ENCODE peak calls at places on chromosomes 2 and 18, in six cellular contexts. M is fibroblast of the aortic adventitia, A is A549, Z is NCI-H2171 treated with DMSO at 0.1 percent for 48 hours, O is GM06990, R is NCI-H1694 treated with DMSO at 0.1 percent for 48 hours. Y is an unnamed sample.

GRCh38 chr18:26307161-26307773 is 81.0 kb downstream of the TAF4B start:
- DNase-seq in Z (peak), R (peak), A (peak), O (peak), M (peak), Y (peak)

GRCh38 chr2:73611867-73612266 is 30.4 kb downstream of the NAT8 start:
- DNase-seq in R (no peak), A (no peak), O (no peak), M (no peak), Z (no peak), Y (no peak)

GRCh38 chr18:6775237-6775636 is 45.7 kb downstream of the ARHGAP28 start:
- DNase-seq in A (no peak), Z (no peak), R (no peak), M (no peak), O (no peak), Y (no peak)

GRCh38 chr18:22932885-22933205 is 283 bp upstream of the RBBP8 start:
- DNase-seq in R (no peak), O (no peak), M (no peak), A (no peak), Z (no peak), Y (no peak)

GRCh38 chr18:49019446-49020045 is 68.8 kb upstream of the SMAD7 start:
- DNase-seq in R (no peak), M (no peak), A (no peak), O (no peak), Z (no peak), Y (no peak)

GRCh38 chr2:215002500-215002899 is 135.9 kb downstream of the ABCA12 start:
- DNase-seq in M (peak), R (no peak), O (no peak), A (peak), Z (no peak), Y (peak)

GRCh38 chr2:232689152-232689910 is 7.8 kb upstream of the GIGYF2 start:
- DNase-seq in Z (peak), A (no peak), M (peak), R (peak), O (no peak), Y (no peak)

GRCh38 chr18:50662177-50662576 is 102.3 kb downstream of the MAPK4 start:
- DNase-seq in Z (no peak), O (no peak), R (peak), M (peak), A (peak), Y (peak)

GRCh38 chr2:115414461-115414860 is 972.0 kb downstream of the DPP10 start:
- DNase-seq in M (no peak), R (no peak), Z (no peak), A (no peak), O (no peak), Y (no peak)

GRCh38 chr18:62682396-62682795 is 32.9 kb upstream of the PHLPP1 start:
- DNase-seq in A (no peak), R (no peak), Z (no peak), M (no peak), O (no peak), Y (no peak)

GRCh38 chr2:218071218-218071937 is 2.3 kb downstream of the RUFY4 start:
- DNase-seq in O (no peak), Z (no peak), M (no peak), A (no peak), R (no peak), Y (no peak)

GRCh38 chr2:189467593-189467992 is 26.3 kb downstream of the WDR75 start:
- DNase-seq in Z (no peak), O (no peak), R (no peak), A (no peak), M (no peak), Y (no peak)